ENCODE peak calls at places on chromosomes 7 and 10, in five cellular contexts. X, P, C, I and M are unnamed samples.

GRCh38 chr10:119022846-119023552 is 6.5 kb upstream of the NANOS1 start:
- DNase-seq in I (peak), C (no peak), X (no peak), P (no peak), M (no peak)

GRCh38 chr10:90289037-90289436 is 568.8 kb downstream of the HTR7 start:
- DNase-seq in C (no peak), P (no peak), I (no peak), X (no peak), M (no peak)

GRCh38 chr7:39952378-39952777 is 2.3 kb downstream of the CDK13 start:
- DNase-seq in C (peak), P (no peak), I (no peak), X (no peak), M (no peak)

GRCh38 chr7:7916064-7916463 is 52.5 kb upstream of the GLCCI1 start:
- DNase-seq in P (no peak), X (no peak), C (no peak), I (no peak), M (no peak)

GRCh38 chr7:1483079-1483478 is 21.1 kb downstream of the INTS1 start:
- DNase-seq in P (no peak), X (no peak), C (no peak), I (no peak), M (no peak)

GRCh38 chr10:132306341-132306685 is 1.4 kb downstream of the STK32C start:
- DNase-seq in I (no peak), C (no peak), P (no peak), X (no peak), M (no peak)

GRCh38 chr7:92644406-92645113 is 54.4 kb upstream of the FAM133B start:
- DNase-seq in I (no peak), X (peak), C (no peak), P (no peak), M (no peak)

GRCh38 chr7:6651866-6652445 is 14.8 kb downstream of the ZNF316 start:
- DNase-seq in P (no peak), I (no peak), C (no peak), X (no peak), M (no peak)

GRCh38 chr10:133024711-133025557 is 62.8 kb upstream of the ADGRA1 start:
- DNase-seq in X (no peak), P (no peak), I (no peak), C (no peak), M (no peak)

GRCh38 chr7:135745702-135746312 is 2.8 kb downstream of the FAM180A start:
- DNase-seq in I (peak), X (no peak), C (no peak), P (peak), M (peak)

GRCh38 chr7:17706734-17707133 is 233.6 kb downstream of the SNX13 start:
- DNase-seq in P (peak), C (peak), I (peak), X (no peak), M (peak)

GRCh38 chr7:28419717-28420116 is 7.4 kb downstream of the CREB5 start:
- DNase-seq in P (peak), I (peak), X (no peak), C (no peak), M (no peak)

GRCh38 chr7:134364619-134365037 is 47.9 kb upstream of the SLC35B4 start:
- DNase-seq in X (no peak), I (no peak), P (no peak), C (peak), M (peak)

GRCh38 chr10:58696736-58697135 is 184.1 kb downstream of the BICC1 start:
- DNase-seq in P (no peak), I (peak), C (no peak), X (no peak), M (no peak)

GRCh38 chr7:151138541-151138910 is 29.0 kb downstream of the GBX1 start:
- DNase-seq in C (no peak), I (no peak), X (no peak), P (no peak), M (no peak)

GRCh38 chr7:100585511-100586265 is at the start of gene LRCH4:
- DNase-seq in C (peak), X (no peak), I (no peak), P (no peak), M (peak)

GRCh38 chr7:130458256-130458655 is 17.4 kb upstream of the CEP41 start:
- DNase-seq in X (no peak), C (no peak), P (no peak), I (no peak), M (no peak)

GRCh38 chr10:14880201-14880600 is 1.5 kb downstream of the SUV39H2 start:
- DNase-seq in C (no peak), X (no peak), I (no peak), P (no peak), M (no peak)

GRCh38 chr7:44275829-44276570 is 49.4 kb downstream of the CAMK2B start:
- DNase-seq in I (no peak), X (no peak), C (no peak), P (no peak), M (no peak)

GRCh38 chr10:24947304-24948097 is 4.9 kb downstream of the PRTFDC1 start:
- DNase-seq in P (no peak), X (no peak), C (no peak), I (no peak), M (no peak)

GRCh38 chr7:114789161-114789560 is 132.7 kb upstream of the MDFIC start:
- DNase-seq in C (no peak), I (peak), P (no peak), X (no peak), M (no peak)

GRCh38 chr10:43220971-43221418 is 45.9 kb downstream of the RASGEF1A start:
- DNase-seq in X (no peak), P (no peak), C (no peak), I (no peak), M (no peak)

GRCh38 chr10:69748621-69749020 is 53.1 kb upstream of the COL13A1 start:
- DNase-seq in I (no peak), X (no peak), P (no peak), C (no peak), M (no peak)

GRCh38 chr7:42068554-42069280 is 168.3 kb downstream of the GLI3 start:
- DNase-seq in P (no peak), I (no peak), C (no peak), X (no peak), M (no peak)

GRCh38 chr10:58385784-58386112 is 538 bp downstream of the TFAM start:
- DNase-seq in X (no peak), I (no peak), C (peak), P (no peak), M (no peak)

GRCh38 chr7:105653441-105654005 is 72.2 kb upstream of the EFCAB10 start:
- DNase-seq in I (no peak), X (no peak), P (no peak), C (no peak), M (no peak)

GRCh38 chr7:132065973-132066611 is 509.7 kb upstream of the PODXL start:
- DNase-seq in C (no peak), P (no peak), I (no peak), X (no peak), M (no peak)

GRCh38 chr7:90726623-90727022 is 130.5 kb downstream of the CDK14 start:
- DNase-seq in C (peak), X (no peak), I (peak), P (no peak), M (peak)

GRCh38 chr7:139942686-139943085 is 113.6 kb downstream of the TBXAS1 start:
- DNase-seq in C (no peak), P (peak), X (no peak), I (no peak), M (no peak)

GRCh38 chr7:8131694-8132605 is 130.0 kb downstream of the ICA1 start:
- DNase-seq in P (no peak), I (no peak), X (no peak), C (no peak), M (no peak)

GRCh38 chr10:30502266-30503058 is 68.5 kb downstream of the MAP3K8 start:
- DNase-seq in C (no peak), I (no peak), X (no peak), P (no peak), M (peak)

GRCh38 chr7:100066953-100067352 is 14.6 kb downstream of the ZNF3 start:
- DNase-seq in X (no peak), C (no peak), I (no peak), P (no peak), M (no peak)

GRCh38 chr7:12884856-12885440 is 197.5 kb downstream of the ARL4A start:
- DNase-seq in I (no peak), P (peak), X (no peak), C (no peak), M (no peak)

GRCh38 chr10:37860494-37861190 is 3.2 kb upstream of the ZNF248 start:
- DNase-seq in I (no peak), X (no peak), C (peak), P (no peak), M (no peak)

GRCh38 chr7:101699884-101700283 is 70.8 kb upstream of the MYL10 start:
- DNase-seq in P (no peak), X (no peak), C (no peak), I (no peak), M (no peak)

GRCh38 chr7:29269941-29270340 is 75.4 kb downstream of the CHN2 start:
- DNase-seq in X (no peak), I (no peak), P (no peak), C (no peak), M (no peak)